ENCODE peak calls at places on chromosomes 4 and X, in eight cellular contexts. H, M, T, O, P, N, Y and R are unnamed samples.

GRCh38 chr4:104334410-104334809 is 160.3 kb downstream of the CXXC4 start:
- DNase-seq in H (no peak), M (no peak), T (no peak), O (no peak), P (no peak), N (no peak), Y (no peak), R (no peak)

GRCh38 chrX:154020500-154021115 is 906 bp upstream of the IRAK1 start:
- DNase-seq in H (no peak), M (no peak), T (peak; percentile 7), O (no peak), P (no peak), N (no peak), Y (no peak), R (no peak)

GRCh38 chrX:53227224-53227765 is 2.3 kb upstream of the KDM5C start:
- DNase-seq in H (no peak), M (no peak), T (peak; percentile 16), O (no peak), P (no peak), N (no peak), Y (no peak), R (no peak)

GRCh38 chrX:101803451-101803850 is 128.4 kb downstream of the ZMAT1 start:
- DNase-seq in H (no peak), M (no peak), T (no peak), O (no peak), P (no peak), N (no peak), Y (no peak), R (no peak)

GRCh38 chr4:35151816-35152572 is 1092.3 kb downstream of the ARAP2 start:
- DNase-seq in H (peak; percentile 4), M (no peak), T (peak; percentile 3), O (no peak), P (no peak), N (no peak), Y (no peak), R (no peak)

GRCh38 chr4:86011117-86011516 is 348.7 kb downstream of the MAPK10 start:
- DNase-seq in H (no peak), M (no peak), T (no peak), O (no peak), P (no peak), N (no peak), Y (no peak), R (no peak)

GRCh38 chrX:130094712-130095111 is 15.6 kb downstream of the ELF4 start:
- DNase-seq in H (no peak), M (no peak), T (no peak), O (no peak), P (no peak), N (no peak), Y (no peak), R (no peak)

GRCh38 chr4:76947369-76947768 is 2.2 kb upstream of the SEPTIN11 start:
- DNase-seq in H (no peak), M (no peak), T (no peak), O (no peak), P (no peak), N (no peak), Y (no peak), R (no peak)

GRCh38 chrX:12702509-12703091 is 88.6 kb upstream of the PRPS2 start:
- DNase-seq in H (no peak), M (no peak), T (peak; percentile 10), O (no peak), P (no peak), N (no peak), Y (no peak), R (no peak)

GRCh38 chr4:3196670-3197359 is 52.1 kb upstream of the MSANTD1 start:
- DNase-seq in H (no peak), M (no peak), T (no peak), O (no peak), P (no peak), N (no peak), Y (no peak), R (no peak)

GRCh38 chr4:98728871-98729270 is 70.5 kb upstream of the TSPAN5 start:
- DNase-seq in H (no peak), M (no peak), T (no peak), O (no peak), P (no peak), N (no peak), Y (no peak), R (no peak)

GRCh38 chrX:14941301-14941700 is 68.1 kb downstream of the MOSPD2 start:
- DNase-seq in H (no peak), M (no peak), T (no peak), O (no peak), P (no peak), N (no peak), Y (no peak), R (no peak)

GRCh38 chr4:24274401-24275035 is 309.8 kb downstream of the DHX15 start:
- DNase-seq in H (no peak), M (no peak), T (no peak), O (no peak), P (no peak), N (no peak), Y (no peak), R (no peak)

GRCh38 chr4:176001171-176002006 is 64.3 kb upstream of the WDR17 start:
- DNase-seq in H (no peak), M (peak; percentile 43), T (no peak), O (peak; percentile 31), P (no peak), N (no peak), Y (no peak), R (peak; percentile 32)

GRCh38 chr4:14317351-14317750 is 684.9 kb upstream of the CPEB2 start:
- DNase-seq in H (no peak), M (no peak), T (no peak), O (no peak), P (no peak), N (no peak), Y (no peak), R (no peak)

GRCh38 chr4:39490322-39490721 is 31.5 kb downstream of the LIAS start:
- DNase-seq in H (no peak), M (no peak), T (no peak), O (no peak), P (no peak), N (no peak), Y (no peak), R (no peak)

GRCh38 chr4:67451464-67451863 is 93.8 kb downstream of the CENPC start:
- DNase-seq in H (no peak), M (no peak), T (no peak), O (no peak), P (no peak), N (no peak), Y (no peak), R (no peak)

GRCh38 chr4:125739760-125740159 is 425.0 kb downstream of the FAT4 start:
- DNase-seq in H (no peak), M (no peak), T (no peak), O (no peak), P (no peak), N (no peak), Y (no peak), R (no peak)

GRCh38 chrX:131288738-131289511 is at the start of gene IGSF1:
- DNase-seq in H (no peak), M (peak; percentile 35), T (no peak), O (peak; percentile 46), P (no peak), N (no peak), Y (no peak), R (no peak)

GRCh38 chr4:7987148-7987989 is 47.7 kb upstream of the AFAP1 start:
- DNase-seq in H (peak; percentile 85), M (peak; percentile 77), T (peak; percentile 80), O (peak; percentile 73), P (no peak), N (peak; percentile 72), Y (peak; percentile 23), R (peak; percentile 83)
- TF ChIP-seq CTCF in H (peak; percentile 87), M (peak; percentile 65), T (peak; percentile 90), O (peak; percentile 87), P (peak; percentile 35), N (peak; percentile 79), Y (peak; percentile 84), R (peak; percentile 79)

DNA sequence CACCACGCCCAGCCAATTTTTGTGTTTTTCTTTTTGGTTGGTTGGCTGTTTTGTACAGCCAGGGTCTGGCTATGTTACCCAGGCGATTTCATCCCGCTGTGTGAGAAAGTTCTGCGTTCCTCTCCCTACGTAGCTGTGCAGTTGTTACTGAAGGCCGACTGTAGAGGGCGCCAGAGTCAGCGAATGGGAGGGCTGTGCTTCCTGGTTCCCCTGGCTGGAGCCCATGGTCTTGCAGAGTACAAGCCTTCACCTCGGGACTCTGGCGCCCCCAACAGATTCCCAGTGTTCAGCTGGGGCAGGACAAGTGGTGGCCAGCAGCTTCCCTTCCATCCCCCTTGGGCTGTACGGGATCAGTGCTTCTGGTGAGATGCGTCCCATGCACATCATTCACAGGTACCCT is 5.6 kb upstream of the CT45A1 start:
- DNase-seq in H (peak; percentile 17), M (no peak), T (peak; percentile 34), O (no peak), P (no peak), N (no peak), Y (no peak), R (peak; percentile 40)
- TF ChIP-seq CTCF in H (peak; percentile 28), M (no peak), T (peak; percentile 67), O (no peak), P (no peak), N (no peak), Y (peak; percentile 54), R (peak; percentile 35)

DNA sequence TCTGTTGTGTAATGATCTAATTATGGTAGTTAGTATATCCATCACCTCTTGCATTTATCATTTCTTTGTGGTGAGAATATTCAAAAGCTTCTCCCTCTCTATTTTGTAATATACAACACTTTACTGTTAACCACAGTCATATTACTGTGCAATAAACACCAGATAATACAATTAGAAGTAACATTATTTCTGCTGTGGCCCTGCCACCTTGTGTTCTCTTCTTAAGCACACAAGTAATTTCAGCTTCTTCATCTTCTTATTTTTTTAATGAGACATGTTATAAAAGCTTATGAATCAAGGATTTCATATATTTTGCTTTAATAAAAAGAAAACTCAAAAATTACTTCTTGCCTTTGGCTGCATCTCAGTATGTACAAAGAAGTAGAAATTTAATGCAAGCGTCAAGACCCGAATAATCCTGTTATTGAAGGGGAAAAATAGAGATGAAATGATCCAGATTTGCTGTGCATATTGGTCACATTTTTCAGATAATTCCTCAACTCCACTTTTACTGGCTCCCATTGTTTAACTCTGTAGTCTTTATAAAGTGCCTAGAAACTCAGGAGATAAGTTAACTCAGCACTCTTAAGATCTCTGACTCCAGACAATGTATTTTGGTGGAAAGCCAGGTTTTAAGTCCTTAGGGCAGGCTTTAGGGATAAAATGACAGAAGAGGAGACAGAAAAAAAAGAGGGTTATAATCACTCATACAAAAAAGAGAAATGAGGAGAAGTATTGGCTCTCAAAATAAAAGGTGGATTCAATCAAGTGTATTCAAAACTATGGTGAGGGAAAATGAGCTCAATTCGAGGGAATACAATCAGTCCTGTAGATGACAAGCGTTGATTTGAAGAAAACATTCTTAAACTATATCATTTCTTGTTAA is 675.0 kb upstream of the INTU start:
- DNase-seq in H (no peak), M (no peak), T (no peak), O (no peak), P (no peak), N (no peak), Y (no peak), R (no peak)
- TF ChIP-seq CTCF in H (no peak), M (no peak), T (no peak), O (no peak), P (no peak), N (no peak), Y (no peak), R (no peak)

DNA sequence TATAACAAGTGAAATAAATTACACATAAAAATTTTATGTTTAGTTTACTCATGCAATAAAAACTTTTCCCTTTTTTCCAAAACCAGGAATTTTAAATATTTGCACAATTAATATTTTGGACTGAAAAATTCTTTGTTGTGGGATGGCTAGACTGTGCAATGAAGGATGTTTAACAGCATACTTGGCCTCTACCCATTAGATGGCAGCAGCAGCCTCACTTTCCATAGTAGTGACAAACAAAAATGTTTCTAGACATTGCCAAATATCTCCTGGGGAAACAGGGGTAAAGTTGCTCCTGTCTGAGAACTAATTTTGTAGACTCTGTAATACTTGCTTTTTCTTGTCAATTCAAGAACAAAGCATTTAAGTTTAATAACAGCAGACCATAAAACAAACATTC is 49.8 kb downstream of the SCLT1 start:
- DNase-seq in H (no peak), M (no peak), T (no peak), O (no peak), P (no peak), N (no peak), Y (no peak), R (no peak)
- TF ChIP-seq CTCF in H (no peak), M (no peak), T (peak; percentile 36), O (no peak), P (no peak), N (no peak), Y (peak; percentile 15), R (no peak)